ENCODE peak calls at places on chromosomes 12 and 14, in seven cellular contexts. L is aorta; M is CD8-positive, alpha-beta memory T cell; T is fibroblast of lung; W is lower lobe of right lung; H is endodermal cell; V is OCI-LY7. S is an unnamed sample.
A peak's percentile ranks its signal among the peaks of the same experiment; 100 is the strongest.

GRCh38 chr12:118537481-118537917 is 161.1 kb downstream of the SUDS3 start:
- DNase-seq in L (no peak), M (no peak), T (no peak), W (no peak), H (no peak), V (no peak), S (peak; percentile 13)

GRCh38 chr14:78254911-78255431 is 84.8 kb downstream of the NRXN3 start:
- DNase-seq in L (no peak), M (no peak), T (no peak), W (no peak), H (no peak), V (no peak), S (no peak)

GRCh38 chr12:32542550-32543229 is 136.4 kb upstream of the DNM1L start:
- DNase-seq in L (no peak), M (no peak), T (peak; percentile 14), W (no peak), H (peak; percentile 29), V (no peak), S (no peak)

GRCh38 chr12:78928200-78929074 is 63.9 kb downstream of the SYT1 start:
- DNase-seq in L (no peak), M (no peak), T (peak; percentile 98), W (no peak), H (no peak), V (no peak), S (no peak)

GRCh38 chr12:42976122-42976521 is 386.6 kb upstream of the PRICKLE1 start:
- DNase-seq in L (no peak), M (no peak), T (no peak), W (no peak), H (no peak), V (no peak), S (no peak)

GRCh38 chr12:125029756-125030358 is 35.4 kb upstream of the AACS start:
- DNase-seq in L (no peak), M (no peak), T (no peak), W (no peak), H (no peak), V (no peak), S (no peak)

GRCh38 chr14:46672128-46672527 is 20.5 kb upstream of the RPL10L start:
- DNase-seq in L (no peak), M (no peak), T (no peak), W (no peak), H (no peak), V (no peak), S (no peak)

GRCh38 chr14:94144765-94145164 is 15.4 kb upstream of the IFI27L2 start:
- DNase-seq in L (peak; percentile 56), M (no peak), T (peak; percentile 15), W (peak; percentile 57), H (peak; percentile 63), V (no peak), S (no peak)

GRCh38 chr12:68675098-68675842 is 11.5 kb upstream of the NUP107 start:
- DNase-seq in L (no peak), M (peak; percentile 85), T (no peak), W (peak; percentile 54), H (peak; percentile 54), V (peak; percentile 41), S (peak; percentile 77)

GRCh38 chr12:105713901-105714300 is 383.4 kb downstream of the C12orf75 start:
- DNase-seq in L (no peak), M (no peak), T (no peak), W (no peak), H (no peak), V (no peak), S (no peak)

GRCh38 chr12:49543914-49544815 is 5.3 kb downstream of the KCNH3 start:
- DNase-seq in L (no peak), M (no peak), T (no peak), W (peak; percentile 41), H (peak; percentile 86), V (no peak), S (no peak)

GRCh38 chr12:3250576-3250975 is 173.4 kb downstream of the TSPAN9 start:
- DNase-seq in L (peak; percentile 78), M (no peak), T (no peak), W (no peak), H (no peak), V (no peak), S (peak; percentile 50)

GRCh38 chr12:98470469-98471082 is 44.8 kb upstream of the TMPO start:
- DNase-seq in L (no peak), M (no peak), T (no peak), W (no peak), H (peak; percentile 24), V (no peak), S (no peak)

GRCh38 chr14:35046751-35047536 is 872 bp downstream of the FAM177A1 start:
- DNase-seq in L (no peak), M (no peak), T (no peak), W (no peak), H (no peak), V (peak; percentile 45), S (no peak)

GRCh38 chr12:47722926-47723631 is 2.2 kb downstream of the ENDOU start:
- DNase-seq in L (no peak), M (no peak), T (no peak), W (no peak), H (peak; percentile 45), V (no peak), S (no peak)

GRCh38 chr12:68178774-68179439 is 19.4 kb upstream of the IFNG start:
- DNase-seq in L (no peak), M (no peak), T (no peak), W (no peak), H (peak; percentile 53), V (no peak), S (no peak)

GRCh38 chr12:32106517-32107366 is at the start of gene BICD1:
- DNase-seq in L (peak; percentile 93), M (peak; percentile 76), T (peak; percentile 87), W (peak; percentile 85), H (peak; percentile 95), V (peak; percentile 84), S (peak; percentile 94)

GRCh38 chr14:57085043-57085442 is 183.7 kb downstream of the EXOC5 start:
- DNase-seq in L (no peak), M (no peak), T (no peak), W (no peak), H (no peak), V (no peak), S (no peak)

GRCh38 chr14:105601360-105602242 is 75.2 kb downstream of the TMEM121 start:
- DNase-seq in L (peak; percentile 30), M (no peak), T (no peak), W (no peak), H (peak; percentile 19), V (no peak), S (peak; percentile 44)

GRCh38 chr12:91637789-91638624 is 455.4 kb upstream of the DCN start:
- DNase-seq in L (no peak), M (no peak), T (no peak), W (no peak), H (no peak), V (no peak), S (no peak)

GRCh38 chr12:11853126-11853525 is 203.7 kb downstream of the ETV6 start:
- DNase-seq in L (no peak), M (no peak), T (no peak), W (no peak), H (no peak), V (no peak), S (no peak)
- H3K4me3 ChIP-seq in L (no peak overlapping the region), M (no peak overlapping the region), T (no peak overlapping the region), W (no peak overlapping the region), H (no peak overlapping the region), V (no peak overlapping the region), S (no peak overlapping the region)

GRCh38 chr14:77026930-77027537 is 1.5 kb downstream of the IRF2BPL start:
- DNase-seq in L (peak; percentile 70), M (peak; percentile 75), T (peak; percentile 57), W (peak; percentile 77), H (peak; percentile 74), V (peak; percentile 72), S (peak; percentile 55)

GRCh38 chr14:77027538-77028383 is 747 bp downstream of the IRF2BPL start:
- DNase-seq in L (peak; percentile 88), M (peak; percentile 83), T (peak; percentile 81), W (peak; percentile 84), H (peak; percentile 79), V (peak; percentile 71), S (peak; percentile 74)

GRCh38 chr14:77026166-77026929 is 2.2 kb downstream of the IRF2BPL start:
- DNase-seq in L (peak; percentile 71), M (peak; percentile 52), T (peak; percentile 50), W (peak; percentile 65), H (peak; percentile 76), V (no peak), S (peak; percentile 43)

GRCh38 chr14:77025744-77026165 is 2.8 kb downstream of the IRF2BPL start:
- DNase-seq in L (no peak), M (no peak), T (no peak), W (no peak), H (peak; percentile 70), V (no peak), S (peak; percentile 68)

DNA sequence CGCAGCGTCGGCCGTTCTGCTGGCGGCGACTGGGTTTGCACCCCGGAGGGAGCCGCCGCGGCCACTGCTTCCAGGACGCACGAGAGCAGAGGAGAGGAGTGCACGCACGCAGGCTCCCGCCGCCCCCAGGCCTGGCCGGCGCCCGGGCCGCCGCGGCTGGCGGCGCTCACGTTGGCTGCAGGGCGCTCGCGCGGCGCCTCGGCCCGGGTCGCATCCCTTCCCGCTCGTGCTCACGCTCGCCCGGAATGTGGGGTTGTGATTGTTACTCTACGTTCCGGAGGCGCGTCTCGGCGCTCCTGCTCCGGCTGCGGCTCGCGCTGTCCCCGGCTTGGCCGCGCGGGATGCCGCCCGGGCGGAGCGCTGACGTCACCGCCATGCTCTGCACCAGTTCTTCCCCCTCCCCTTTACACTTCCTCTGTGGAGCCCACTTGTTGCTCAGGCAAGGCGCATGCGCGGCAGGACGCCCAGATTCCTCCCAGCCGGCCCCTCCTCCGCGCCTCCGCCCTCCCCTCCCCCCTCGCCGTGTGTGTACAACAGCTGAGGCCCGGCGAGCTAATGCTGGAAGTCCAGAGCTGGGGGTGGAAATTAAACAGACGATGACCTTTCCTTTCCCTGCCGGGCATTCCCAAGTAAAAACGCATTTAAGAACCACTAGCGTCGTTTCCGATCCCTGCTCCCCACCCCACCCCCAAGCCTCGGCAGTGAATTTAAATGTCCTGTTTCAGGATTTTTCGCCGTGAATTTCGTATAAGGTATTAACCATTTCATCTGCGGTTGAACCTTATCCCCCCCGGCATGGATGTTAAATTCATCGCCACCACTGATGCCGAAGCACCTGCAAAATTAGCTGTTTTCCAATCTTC is at the start of gene IRF2BPL:
- DNase-seq in L (peak; percentile 99), M (peak; percentile 97), T (peak; percentile 99), W (peak; percentile 99), H (peak; percentile 98), V (peak; percentile 98), S (peak; percentile 100)
- H3K27ac ChIP-seq in L (peak within 1 kb of the TSS; percentile 100), M (peak within 1 kb of the TSS; percentile 87), T (peak within 1 kb of the TSS; percentile 98), W (peak within 1 kb of the TSS; percentile 100), H (peak within 1 kb of the TSS; percentile 92), V (peak within 1 kb of the TSS; percentile 93), S (peak within 1 kb of the TSS; percentile 99)

DNA sequence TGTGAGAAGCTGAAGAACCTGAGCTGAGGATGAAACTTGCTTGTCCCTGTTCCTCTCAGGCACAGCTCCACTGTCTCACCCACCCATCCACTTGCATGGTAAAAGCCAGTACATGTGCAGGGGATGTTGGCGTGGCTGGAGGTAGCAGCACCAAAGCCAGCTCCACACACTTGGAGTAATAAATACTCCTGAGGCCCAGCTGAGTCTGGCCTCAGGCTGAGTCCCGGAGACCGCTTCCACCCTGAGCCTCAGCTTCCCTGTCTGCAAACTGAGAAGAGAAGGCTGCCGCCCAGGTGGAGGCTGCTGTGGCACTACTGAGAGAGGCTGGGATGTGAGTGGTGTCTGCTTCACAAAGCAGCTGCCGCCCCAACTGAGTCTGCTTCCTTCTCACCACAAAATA is 19.2 kb downstream of the CHGA start:
- DNase-seq in L (no peak), M (no peak), T (no peak), W (no peak), H (no peak), V (no peak), S (no peak)
- H3K4me1 ChIP-seq in L (no peaks in the 10 kb centered on the region), M (no peaks in the 10 kb centered on the region), T (no peaks in the 10 kb centered on the region), W (peaks cover 5% of the 10 kb centered on the region), H (no peaks in the 10 kb centered on the region), V (no peaks in the 10 kb centered on the region), S (no peaks in the 10 kb centered on the region)

GRCh38 chr14:32932921-32933622 is 5.6 kb upstream of the NPAS3 start:
- DNase-seq in L (peak; percentile 57), M (no peak), T (no peak), W (no peak), H (peak; percentile 90), V (no peak), S (peak; percentile 19)
- H3K4me3 ChIP-seq in L (no peak overlapping the region), M (no peak overlapping the region), T (no peak overlapping the region), W (peak overlapping the region; percentile 41), H (peak overlapping the region; percentile 75), V (no peak overlapping the region), S (peak overlapping the region; percentile 71)